ENCODE peak calls at places on chromosomes 5 and 9, in six cellular contexts. D is GM10248; L is lower lobe of right lung; B is spleen; T is CD4-positive, alpha-beta T cell; P is heart right ventricle. Z is an unnamed sample.

GRCh38 chr5:6623941-6624340 is 8.9 kb downstream of the NSUN2 start:
- DNase-seq in D (no peak), L (no peak), B (no peak), T (no peak), P (no peak), Z (no peak)

GRCh38 chr9:25003686-25004085 is 458.0 kb upstream of the IZUMO3 start:
- DNase-seq in D (no peak), L (no peak), B (peak), T (no peak), P (no peak), Z (no peak)

GRCh38 chr5:116524966-116525365 is 49.7 kb downstream of the SEMA6A start:
- DNase-seq in D (no peak), L (no peak), B (no peak), T (no peak), P (no peak), Z (no peak)

GRCh38 chr5:158546748-158547147 is 553.0 kb downstream of the EBF1 start:
- DNase-seq in D (no peak), L (no peak), B (no peak), T (no peak), P (no peak), Z (no peak)

GRCh38 chr9:101702257-101702656 is 36.2 kb downstream of the GRIN3A start:
- DNase-seq in D (no peak), L (no peak), B (no peak), T (no peak), P (no peak), Z (no peak)

GRCh38 chr9:126861707-126862460 is 1.4 kb downstream of the ZBTB34 start:
- DNase-seq in D (no peak), L (peak), B (peak), T (no peak), P (no peak), Z (no peak)

GRCh38 chr5:42641321-42642005 is 115.2 kb upstream of the CCDC152 start:
- DNase-seq in D (no peak), L (no peak), B (no peak), T (no peak), P (no peak), Z (no peak)

GRCh38 chr9:131610231-131610761 is 65.0 kb downstream of the PRRT1B start:
- DNase-seq in D (no peak), L (no peak), B (no peak), T (no peak), P (no peak), Z (no peak)

GRCh38 chr5:143002459-143003327 is 232.5 kb downstream of the ARHGAP26 start:
- DNase-seq in D (peak), L (peak), B (peak), T (peak), P (no peak), Z (no peak)

GRCh38 chr5:138110266-138110963 is 26.6 kb downstream of the WNT8A start:
- DNase-seq in D (no peak), L (no peak), B (no peak), T (no peak), P (no peak), Z (no peak)

GRCh38 chr5:39761199-39761580 is 336.4 kb upstream of the DAB2 start:
- DNase-seq in D (no peak), L (no peak), B (no peak), T (no peak), P (no peak), Z (no peak)

GRCh38 chr9:120289091-120289490 is 290.9 kb downstream of the CDK5RAP2 start:
- DNase-seq in D (no peak), L (no peak), B (no peak), T (no peak), P (no peak), Z (no peak)

GRCh38 chr5:177968661-177969211 is 27.3 kb downstream of the PROP1 start:
- DNase-seq in D (no peak), L (no peak), B (no peak), T (no peak), P (no peak), Z (no peak)

GRCh38 chr5:62090953-62091352 is 215.1 kb upstream of the KIF2A start:
- DNase-seq in D (no peak), L (no peak), B (no peak), T (no peak), P (no peak), Z (no peak)

GRCh38 chr9:120310035-120310434 is 269.9 kb downstream of the CDK5RAP2 start:
- DNase-seq in D (no peak), L (no peak), B (no peak), T (no peak), P (no peak), Z (no peak)

GRCh38 chr9:85178486-85178885 is 509.0 kb downstream of the NTRK2 start:
- DNase-seq in D (no peak), L (no peak), B (no peak), T (no peak), P (no peak), Z (no peak)

GRCh38 chr9:93668261-93668871 is 92.0 kb downstream of the PHF2 start:
- DNase-seq in D (no peak), L (no peak), B (peak), T (no peak), P (no peak), Z (peak)

GRCh38 chr5:127369772-127370171 is 79.2 kb downstream of the MEGF10 start:
- DNase-seq in D (no peak), L (no peak), B (no peak), T (no peak), P (no peak), Z (no peak)

GRCh38 chr9:111966851-111967250 is 70.2 kb downstream of the UGCG start:
- DNase-seq in D (no peak), L (no peak), B (no peak), T (no peak), P (no peak), Z (no peak)

GRCh38 chr5:112681481-112681908 is 56.2 kb upstream of the APC start:
- DNase-seq in D (no peak), L (no peak), B (no peak), T (no peak), P (no peak), Z (no peak)

GRCh38 chr9:77946969-77947368 is 84.6 kb downstream of the GNAQ start:
- DNase-seq in D (no peak), L (peak), B (no peak), T (no peak), P (no peak), Z (no peak)

GRCh38 chr9:107043886-107044285 is 180.9 kb downstream of the ZNF462 start:
- DNase-seq in D (no peak), L (no peak), B (no peak), T (no peak), P (peak), Z (no peak)

GRCh38 chr5:39209924-39210323 is 9.4 kb downstream of the FYB1 start:
- DNase-seq in D (no peak), L (no peak), B (peak), T (peak), P (peak), Z (no peak)

GRCh38 chr5:132013711-132014110 is 2.3 kb upstream of the ACSL6 start:
- DNase-seq in D (no peak), L (peak), B (peak), T (no peak), P (no peak), Z (no peak)

GRCh38 chr5:88785396-88786216 is 97.4 kb downstream of the MEF2C start:
- DNase-seq in D (no peak), L (no peak), B (no peak), T (no peak), P (no peak), Z (no peak)

GRCh38 chr5:169185626-169186025 is 115.3 kb downstream of the SLIT3 start:
- DNase-seq in D (no peak), L (no peak), B (no peak), T (no peak), P (no peak), Z (no peak)

GRCh38 chr9:98255064-98255577 is 328 bp downstream of the TBC1D2 start:
- DNase-seq in D (no peak), L (peak), B (no peak), T (no peak), P (no peak), Z (no peak)
- TF ChIP-seq CTCF in D (no peak), L (no peak), B (no peak), T (no peak), P (no peak), Z (no peak)

GRCh38 chr5:1161832-1162229 is 39.6 kb upstream of the SLC6A19 start:
- DNase-seq in D (no peak), L (peak), B (no peak), T (no peak), P (peak), Z (no peak)

GRCh38 chr5:1162729-1163128 is 38.7 kb upstream of the SLC6A19 start:
- DNase-seq in D (no peak), L (no peak), B (no peak), T (no peak), P (peak), Z (no peak)

GRCh38 chr5:1163879-1164278 is 37.5 kb upstream of the SLC6A19 start:
- DNase-seq in D (no peak), L (no peak), B (no peak), T (no peak), P (peak), Z (no peak)

GRCh38 chr5:1162276-1162675 is 39.1 kb upstream of the SLC6A19 start:
- DNase-seq in D (no peak), L (no peak), B (no peak), T (no peak), P (peak), Z (no peak)

GRCh38 chr5:1163366-1163765 is 38.0 kb upstream of the SLC6A19 start:
- DNase-seq in D (no peak), L (no peak), B (no peak), T (no peak), P (peak), Z (no peak)
- TF ChIP-seq CTCF in D (no peak), L (no peak), B (no peak), T (no peak), P (no peak), Z (no peak)

GRCh38 chr5:139475865-139476651 is 5.3 kb downstream of the SMIM33 start:
- DNase-seq in D (no peak), L (no peak), B (no peak), T (no peak), P (no peak), Z (no peak)

GRCh38 chr5:139474815-139475791 is 4.3 kb downstream of the SMIM33 start:
- DNase-seq in D (no peak), L (no peak), B (no peak), T (no peak), P (no peak), Z (no peak)

GRCh38 chr5:139472410-139473030 is 1.7 kb downstream of the SMIM33 start:
- DNase-seq in D (no peak), L (no peak), B (no peak), T (no peak), P (no peak), Z (no peak)

GRCh38 chr5:139473105-139473504 is 2.3 kb downstream of the SMIM33 start:
- DNase-seq in D (no peak), L (no peak), B (no peak), T (no peak), P (no peak), Z (no peak)

GRCh38 chr5:139473565-139473964 is 2.8 kb downstream of the SMIM33 start:
- DNase-seq in D (no peak), L (no peak), B (no peak), T (no peak), P (no peak), Z (no peak)
- TF ChIP-seq CTCF in D (no peak), L (peak), B (no peak), T (no peak), P (peak), Z (no peak)

GRCh38 chr5:2566280-2566679 is 185.2 kb downstream of the IRX2 start:
- DNase-seq in D (no peak), L (no peak), B (no peak), T (no peak), P (no peak), Z (no peak)
- TF ChIP-seq CTCF in D (no peak), L (no peak), B (no peak), T (no peak), P (no peak), Z (no peak)

GRCh38 chr5:1052076-1052475 is 43.5 kb downstream of the NKD2 start:
- DNase-seq in D (no peak), L (no peak), B (no peak), T (no peak), P (peak), Z (no peak)

GRCh38 chr5:1054018-1054798 is 45.6 kb downstream of the NKD2 start:
- DNase-seq in D (no peak), L (no peak), B (no peak), T (no peak), P (peak), Z (no peak)

GRCh38 chr5:1051366-1051720 is 42.7 kb downstream of the NKD2 start:
- DNase-seq in D (no peak), L (no peak), B (no peak), T (no peak), P (no peak), Z (no peak)

GRCh38 chr5:1053391-1054017 is 44.9 kb downstream of the NKD2 start:
- DNase-seq in D (no peak), L (no peak), B (no peak), T (no peak), P (peak), Z (no peak)

GRCh38 chr5:1052641-1053390 is 44.2 kb downstream of the NKD2 start:
- DNase-seq in D (no peak), L (no peak), B (no peak), T (no peak), P (peak), Z (no peak)
- TF ChIP-seq CTCF in D (no peak), L (no peak), B (no peak), T (no peak), P (no peak), Z (no peak)

GRCh38 chr9:99509291-99509826 is 287.3 kb downstream of the SEC61B start:
- DNase-seq in D (no peak), L (no peak), B (no peak), T (no peak), P (no peak), Z (no peak)

GRCh38 chr9:99515087-99515486 is 293.0 kb downstream of the SEC61B start:
- DNase-seq in D (peak), L (peak), B (no peak), T (no peak), P (no peak), Z (no peak)

GRCh38 chr9:99513441-99514112 is 291.5 kb downstream of the SEC61B start:
- DNase-seq in D (peak), L (no peak), B (no peak), T (no peak), P (no peak), Z (no peak)

GRCh38 chr9:99509900-99510299 is 287.8 kb downstream of the SEC61B start:
- DNase-seq in D (peak), L (no peak), B (no peak), T (no peak), P (no peak), Z (no peak)

GRCh38 chr9:99511723-99512122 is 289.6 kb downstream of the SEC61B start:
- DNase-seq in D (no peak), L (no peak), B (no peak), T (no peak), P (no peak), Z (no peak)
- TF ChIP-seq CTCF in D (no peak), L (no peak), B (no peak), T (no peak), P (no peak), Z (no peak)

DNA sequence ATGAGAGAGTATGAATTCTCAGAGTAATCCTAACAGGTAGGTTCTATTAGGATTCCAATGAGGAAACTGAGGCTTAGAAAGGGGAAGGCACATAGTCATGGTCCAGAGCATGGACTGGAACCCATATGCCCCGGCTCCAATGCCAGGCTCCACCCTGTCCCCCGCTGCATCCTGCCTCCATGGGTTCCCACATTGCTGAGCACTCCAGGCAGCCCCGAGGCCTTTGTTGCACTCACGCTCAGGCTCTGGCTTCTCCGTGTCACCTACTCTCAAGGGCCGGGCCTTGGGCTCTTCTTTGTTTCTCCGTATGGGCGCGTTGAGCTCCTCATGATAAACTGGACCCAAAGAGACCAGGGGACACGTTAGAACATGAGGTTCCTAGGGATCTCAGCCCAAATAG is 5.0 kb upstream of the TOR1A start:
- DNase-seq in D (no peak), L (no peak), B (no peak), T (no peak), P (no peak), Z (no peak)
- TF ChIP-seq CTCF in D (no peak), L (no peak), B (no peak), T (no peak), P (no peak), Z (no peak)

GRCh38 chr9:98202252-98202651 is 9.8 kb upstream of the CORO2A start:
- DNase-seq in D (no peak), L (no peak), B (no peak), T (no peak), P (no peak), Z (no peak)

GRCh38 chr9:98201749-98202148 is 9.3 kb upstream of the CORO2A start:
- DNase-seq in D (no peak), L (no peak), B (no peak), T (no peak), P (no peak), Z (no peak)

GRCh38 chr9:98201102-98201501 is 8.7 kb upstream of the CORO2A start:
- DNase-seq in D (peak), L (no peak), B (no peak), T (no peak), P (no peak), Z (no peak)

GRCh38 chr9:98204692-98205091 is 12.3 kb upstream of the CORO2A start:
- DNase-seq in D (no peak), L (no peak), B (no peak), T (no peak), P (no peak), Z (no peak)

GRCh38 chr9:98203153-98203552 is 10.7 kb upstream of the CORO2A start:
- DNase-seq in D (no peak), L (no peak), B (no peak), T (no peak), P (no peak), Z (no peak)
- TF ChIP-seq CTCF in D (no peak), L (no peak), B (no peak), T (no peak), P (no peak), Z (no peak)

GRCh38 chr9:32596096-32596865 is 23.3 kb upstream of the NDUFB6 start:
- DNase-seq in D (no peak), L (no peak), B (no peak), T (no peak), P (no peak), Z (no peak)
- TF ChIP-seq CTCF in D (no peak), L (no peak), B (no peak), T (no peak), P (no peak), Z (no peak)

Z was measured in mesothelial cell of epicardium.